ENCODE peak calls at places on chromosome 11, in six cellular contexts. D is B cell, O is neural crest cell, Z is testis, B is HepG2, H is progenitor cell of endocrine pancreas. T is an unnamed sample.

GRCh38 chr11:827146-827860 is 416 bp upstream of the CRACR2B start:
- DNase-seq in D (no peak), O (no peak), Z (no peak), B (peak; percentile 47), H (peak; percentile 50), T (no peak)

GRCh38 chr11:9662273-9662672 is 1.6 kb upstream of the SWAP70 start:
- DNase-seq in D (peak; percentile 55), O (no peak), Z (no peak), B (no peak), H (no peak), T (no peak)

GRCh38 chr11:1837171-1838076 is 1.4 kb upstream of the TNNI2 start:
- DNase-seq in D (peak; percentile 88), O (peak; percentile 83), Z (peak; percentile 56), B (peak; percentile 45), H (peak; percentile 75), T (no peak)

GRCh38 chr11:12196335-12196734 is 85.9 kb downstream of the MICAL2 start:
- DNase-seq in D (no peak), O (no peak), Z (no peak), B (no peak), H (no peak), T (no peak)

GRCh38 chr11:95443386-95443785 is 212.4 kb upstream of the SESN3 start:
- DNase-seq in D (peak; percentile 43), O (no peak), Z (no peak), B (peak; percentile 5), H (no peak), T (no peak)

GRCh38 chr11:70521475-70522260 is 123.3 kb downstream of the CTTN start:
- DNase-seq in D (no peak), O (no peak), Z (no peak), B (no peak), H (no peak), T (no peak)

GRCh38 chr11:73367482-73368024 is 8.6 kb upstream of the RELT start:
- DNase-seq in D (no peak), O (no peak), Z (no peak), B (no peak), H (no peak), T (no peak)

GRCh38 chr11:111777094-111778046 is 11.2 kb upstream of the PPP2R1B start:
- DNase-seq in D (peak; percentile 50), O (no peak), Z (peak; percentile 30), B (peak; percentile 82), H (no peak), T (peak; percentile 56)

GRCh38 chr11:129703846-129704245 is 111.8 kb upstream of the TMEM45B start:
- DNase-seq in D (no peak), O (no peak), Z (no peak), B (no peak), H (no peak), T (no peak)

GRCh38 chr11:808427-809286 is 1.1 kb upstream of the RPLP2 start:
- DNase-seq in D (no peak), O (no peak), Z (no peak), B (peak; percentile 71), H (no peak), T (no peak)

GRCh38 chr11:35734669-35735068 is 72.1 kb downstream of the TRIM44 start:
- DNase-seq in D (no peak), O (no peak), Z (no peak), B (peak; percentile 80), H (no peak), T (no peak)

GRCh38 chr11:75745807-75746206 is 22.8 kb upstream of the DGAT2 start:
- DNase-seq in D (no peak), O (no peak), Z (no peak), B (no peak), H (no peak), T (no peak)

DNA sequence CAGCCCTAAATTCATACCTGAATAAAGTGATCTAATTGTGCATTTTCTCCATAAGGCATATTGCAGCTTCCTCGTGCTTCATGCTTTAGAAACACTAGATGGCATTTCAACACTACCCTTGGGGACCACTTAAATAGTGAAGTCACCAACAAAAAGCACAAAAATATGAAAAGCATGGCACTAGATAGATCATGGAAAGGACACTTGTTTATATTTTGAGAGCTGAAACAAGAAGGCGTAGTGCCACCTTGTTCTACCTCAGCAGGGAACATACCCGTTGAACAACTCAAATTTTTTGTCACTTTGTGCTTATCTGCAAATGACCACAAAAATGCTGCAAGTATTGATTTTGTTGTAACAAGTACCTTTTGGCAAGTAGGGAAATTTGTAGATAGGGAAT is 8.6 kb downstream of the TBCEL start:
- DNase-seq in D (no peak), O (no peak), Z (no peak), B (peak; percentile 21), H (no peak), T (no peak)
- TF ChIP-seq CTCF in D (no peak), O (no peak), Z (no peak), B (peak; percentile 64), H (no peak), T (no peak)

DNA sequence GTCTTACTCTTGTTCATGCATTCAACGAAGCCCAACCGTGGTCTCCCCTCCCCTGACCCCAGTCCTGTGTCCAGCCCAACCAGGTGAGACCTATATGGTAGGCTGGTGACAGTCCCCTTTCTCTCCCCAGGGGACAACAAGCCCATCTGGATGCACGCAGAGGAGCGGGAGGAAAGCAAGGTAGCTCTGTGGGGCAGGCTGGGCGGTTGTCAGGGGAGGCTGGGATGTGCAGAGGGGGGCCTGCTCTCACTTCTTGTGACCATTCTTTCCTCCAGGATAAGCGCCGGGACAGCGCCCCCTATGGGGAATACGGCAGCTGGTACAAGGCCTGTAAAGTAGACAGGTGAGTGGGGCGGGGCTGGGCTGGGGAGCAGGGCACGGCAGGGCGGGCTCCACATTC is 3.5 kb upstream of the RAB1B start:
- DNase-seq in D (no peak), O (no peak), Z (no peak), B (no peak), H (no peak), T (no peak)
- TF ChIP-seq CTCF in D (peak; percentile 32), O (peak; percentile 48), Z (no peak), B (peak; percentile 27), H (peak; percentile 39), T (peak; percentile 25)

GRCh38 chr11:120547871-120548681 is 36.5 kb downstream of the GRIK4 start:
- DNase-seq in D (no peak), O (no peak), Z (peak; percentile 95), B (peak; percentile 91), H (no peak), T (peak; percentile 87)
- TF ChIP-seq CTCF in D (no peak), O (no peak), Z (no peak), B (peak; percentile 3), H (no peak), T (peak; percentile 29)

GRCh38 chr11:79461144-79461543 is 20.3 kb upstream of the TENM4 start:
- DNase-seq in D (no peak), O (no peak), Z (peak; percentile 64), B (peak; percentile 7), H (no peak), T (no peak)
- TF ChIP-seq CTCF in D (no peak), O (peak; percentile 71), Z (peak; percentile 23), B (peak; percentile 50), H (peak; percentile 70), T (peak; percentile 64)

DNA sequence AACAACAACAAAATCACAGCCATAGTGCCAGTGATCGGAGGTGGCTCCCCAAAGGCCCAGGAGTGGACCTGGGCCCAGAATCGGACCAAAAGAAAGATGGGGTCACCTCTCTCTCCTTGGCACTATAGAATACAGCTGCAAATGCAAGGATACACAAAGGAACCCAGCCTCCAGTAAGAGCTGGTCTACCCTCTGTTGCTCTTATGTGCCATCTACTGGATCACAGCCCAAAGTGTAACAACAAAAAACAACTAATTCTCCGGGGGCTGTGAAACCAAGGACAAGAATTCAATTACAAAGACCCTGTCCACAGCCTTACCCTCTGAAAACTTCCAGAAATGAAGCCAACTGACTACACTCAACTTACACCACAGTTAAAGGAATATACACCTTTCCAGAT is 21.6 kb downstream of the OR8G5 start:
- DNase-seq in D (no peak), O (no peak), Z (no peak), B (no peak), H (no peak), T (no peak)
- TF ChIP-seq CTCF in D (no peak), O (no peak), Z (no peak), B (no peak), H (peak; percentile 29), T (no peak)

DNA sequence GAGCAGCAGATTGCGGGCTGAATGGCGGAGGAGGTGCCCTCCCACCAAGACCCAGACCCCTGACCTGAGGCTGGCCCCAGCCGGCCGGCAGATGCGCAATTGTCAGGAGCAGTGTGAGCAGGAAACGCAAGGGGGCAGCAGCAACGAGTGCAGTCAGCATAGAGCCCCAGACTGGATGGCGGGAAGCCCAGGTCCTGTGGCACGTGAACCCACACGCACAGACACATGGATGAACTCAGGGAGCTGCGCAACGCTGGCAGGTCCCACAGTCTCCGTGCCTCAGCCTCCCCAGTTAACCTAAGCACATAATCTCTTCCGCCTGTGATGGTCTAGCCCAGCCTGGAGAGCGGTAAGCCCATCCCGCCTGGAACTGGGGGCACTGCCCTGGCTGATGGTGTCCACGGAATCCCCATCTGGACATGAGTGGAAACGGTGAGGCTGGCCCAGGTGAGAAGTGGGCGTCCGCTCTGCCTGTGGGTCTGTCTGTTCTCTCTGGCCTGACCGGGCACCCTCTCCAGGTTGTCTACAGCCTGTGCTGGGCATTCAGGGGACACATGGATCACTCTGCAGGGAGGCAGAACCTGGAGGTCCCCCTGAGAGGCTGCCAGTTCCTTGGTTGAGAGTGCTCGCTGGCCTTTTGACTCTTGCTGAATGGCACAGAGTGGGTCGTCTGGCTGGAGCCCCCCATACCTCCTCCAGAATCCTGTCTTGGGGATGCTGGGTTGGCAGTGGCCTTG is 626 bp upstream of the TBX10 start:
- DNase-seq in D (peak; percentile 61), O (peak; percentile 73), Z (peak; percentile 64), B (peak; percentile 55), H (no peak), T (peak; percentile 12)
- TF ChIP-seq CTCF in D (peak; percentile 67), O (peak; percentile 71), Z (no peak), B (peak; percentile 84), H (peak; percentile 71), T (peak; percentile 66)